ENCODE peak calls at places on chromosome 7, in four cellular contexts. N is GM10248, D is activated B cell treated with CpG ODN at 0.5 μM for 24 hours, Q is body of pancreas. O is an unnamed sample.

GRCh38 chr7:37947840-37948198 is 27.4 kb downstream of the EPDR1 start:
- DNase-seq in N (no peak), Q (no peak), D (no peak), O (no peak)

GRCh38 chr7:34155225-34155908 is 250.0 kb downstream of the BMPER start:
- DNase-seq in N (no peak), D (no peak), Q (no peak), O (no peak)

GRCh38 chr7:1395211-1396070 is 63.8 kb downstream of the MICALL2 start:
- DNase-seq in Q (no peak), D (no peak), N (no peak), O (no peak)

GRCh38 chr7:73623798-73624668 is at the start of gene MLXIPL:
- DNase-seq in Q (peak; percentile 97), N (no peak), D (peak; percentile 21), O (peak; percentile 72)

GRCh38 chr7:100895956-100896742 is 461 bp upstream of the ACHE start:
- DNase-seq in Q (peak; percentile 72), N (no peak), D (no peak), O (peak; percentile 69)

GRCh38 chr7:96181174-96181573 is 140.7 kb downstream of the SLC25A13 start:
- DNase-seq in Q (no peak), D (no peak), N (no peak), O (no peak)

GRCh38 chr7:100739934-100740333 is 6.5 kb downstream of the ZAN start:
- DNase-seq in D (no peak), N (no peak), Q (no peak), O (no peak)

GRCh38 chr7:24214670-24215069 is 69.3 kb upstream of the NPY start:
- DNase-seq in D (no peak), Q (no peak), N (no peak), O (no peak)

GRCh38 chr7:158001621-158002320 is 585.9 kb downstream of the PTPRN2 start:
- DNase-seq in Q (peak; percentile 29), N (no peak), D (no peak), O (peak; percentile 24)

GRCh38 chr7:47836080-47836479 is 112.2 kb downstream of the PKD1L1 start:
- DNase-seq in D (no peak), N (no peak), Q (no peak), O (no peak)

GRCh38 chr7:88452648-88453047 is 146.0 kb upstream of the STEAP4 start:
- DNase-seq in N (no peak), Q (no peak), D (no peak), O (no peak)

GRCh38 chr7:158733220-158733519 is 28.6 kb upstream of the NCAPG2 start:
- DNase-seq in N (no peak), Q (no peak), D (no peak), O (no peak)

GRCh38 chr7:139667377-139667776 is 110.4 kb downstream of the HIPK2 start:
- DNase-seq in D (no peak), N (no peak), Q (no peak), O (no peak)

GRCh38 chr7:152292897-152293296 is 142.9 kb downstream of the KMT2C start:
- DNase-seq in D (no peak), N (no peak), Q (no peak), O (no peak)
- TF ChIP-seq CTCF in D (no peak), N (no peak), Q (no peak), O (no peak)

DNA sequence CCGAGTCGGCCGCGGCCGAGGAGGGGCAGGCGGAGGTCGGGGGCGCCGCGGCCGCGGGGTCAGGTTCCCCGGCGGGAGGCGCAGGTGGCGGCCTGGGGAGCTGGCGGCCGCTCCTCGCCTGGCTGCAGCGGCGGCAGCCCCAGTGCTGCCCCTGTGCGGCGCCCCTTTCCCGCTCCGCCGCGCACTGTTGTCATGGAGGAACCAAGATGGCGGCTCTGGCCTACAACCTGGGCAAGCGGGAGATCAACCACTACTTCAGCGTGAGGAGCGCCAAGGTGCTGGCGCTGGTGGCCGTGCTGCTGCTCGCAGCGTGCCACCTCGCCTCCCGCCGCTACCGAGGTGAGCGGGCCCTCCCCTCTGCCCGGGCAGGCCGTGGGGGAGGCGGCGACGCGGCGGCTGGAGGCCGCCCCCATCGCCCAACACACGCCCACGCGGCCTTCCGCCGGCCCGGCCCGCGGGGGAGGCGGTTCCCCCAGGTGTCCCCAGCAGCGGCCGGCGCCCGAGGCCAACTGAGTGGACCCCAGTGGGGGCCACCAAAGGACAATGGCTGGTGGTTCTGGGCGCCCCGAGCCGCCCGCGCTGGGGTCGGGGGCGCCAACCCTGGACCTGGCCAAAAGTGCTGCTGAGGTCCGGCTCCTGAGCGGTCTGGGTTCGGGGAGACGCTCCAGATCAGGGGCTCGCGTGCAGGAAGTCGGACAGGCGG is 421 bp downstream of the CASD1 start:
- DNase-seq in D (peak; percentile 73), N (peak; percentile 87), Q (peak; percentile 80), O (peak; percentile 52)
- TF ChIP-seq CTCF in D (no peak), N (peak; percentile 45), Q (no peak), O (peak; percentile 20)

GRCh38 chr7:42495251-42495650 is 258.2 kb upstream of the GLI3 start:
- DNase-seq in Q (no peak), D (no peak), N (no peak), O (no peak)

GRCh38 chr7:42492895-42493294 is 255.9 kb upstream of the GLI3 start:
- DNase-seq in N (no peak), Q (no peak), D (no peak), O (no peak)

GRCh38 chr7:42493436-42494198 is 256.6 kb upstream of the GLI3 start:
- DNase-seq in N (no peak), D (no peak), Q (peak; percentile 41), O (no peak)

GRCh38 chr7:42494199-42494710 is 257.2 kb upstream of the GLI3 start:
- DNase-seq in D (no peak), Q (no peak), N (no peak), O (no peak)

DNA sequence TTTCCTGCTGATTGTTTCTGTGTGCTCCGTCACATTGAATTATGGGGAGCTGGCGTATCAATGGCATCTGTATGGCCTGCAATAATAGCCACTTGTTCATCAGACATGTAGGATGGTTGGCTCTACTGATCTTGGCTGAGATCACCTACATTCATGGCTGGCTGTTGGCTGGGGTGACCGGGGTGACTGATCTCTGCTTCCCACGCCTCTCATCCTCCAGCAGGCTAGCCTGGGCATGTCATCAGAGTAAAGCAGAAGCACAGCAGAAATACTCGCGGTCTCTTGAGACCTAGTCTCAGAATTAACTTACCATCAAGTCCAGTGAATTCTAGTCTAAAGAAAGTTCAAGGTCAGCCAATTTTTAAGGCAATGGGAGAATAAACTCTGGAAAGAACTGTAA is 257.7 kb upstream of the GLI3 start:
- DNase-seq in D (no peak), Q (no peak), N (no peak), O (no peak)
- TF ChIP-seq CTCF in D (no peak), Q (no peak), N (no peak), O (no peak)

GRCh38 chr7:90579181-90579688 is 16.9 kb upstream of the CDK14 start:
- DNase-seq in D (no peak), N (no peak), Q (no peak), O (no peak)
- TF ChIP-seq CTCF in D (no peak), N (no peak), Q (no peak), O (peak; percentile 27)

O was measured in CD14-positive monocyte.